ENCODE peak calls at places on chromosomes 11 and 22, in nine cellular contexts. One of them, this sample, is unnamed.

GRCh38 chr11:70527429-70528045 is 129.2 kb downstream of the CTTN start:
- DNase-seq in heart right ventricle: no peak
- DNase-seq in psoas muscle: no peak
- DNase-seq in colonic mucosa: no peak
- DNase-seq in GM23338: no peak
- DNase-seq in coronary artery: no peak
- DNase-seq in tibial nerve: no peak
- DNase-seq in astrocyte of the cerebellum: no peak
- DNase-seq in fibroblast of pulmonary artery: no peak
- DNase-seq in this sample: no peak

GRCh38 chr22:25402501-25403283 is 161.8 kb upstream of the GRK3 start:
- DNase-seq in colonic mucosa: peak
- DNase-seq in GM23338: no peak
- DNase-seq in tibial nerve: no peak
- DNase-seq in psoas muscle: no peak
- DNase-seq in coronary artery: no peak
- DNase-seq in fibroblast of pulmonary artery: peak
- DNase-seq in astrocyte of the cerebellum: peak
- DNase-seq in heart right ventricle: peak
- DNase-seq in this sample: no peak

GRCh38 chr11:71329165-71329510 is 76.8 kb upstream of the SHANK2 start:
- DNase-seq in psoas muscle: no peak
- DNase-seq in fibroblast of pulmonary artery: no peak
- DNase-seq in colonic mucosa: no peak
- DNase-seq in GM23338: no peak
- DNase-seq in tibial nerve: no peak
- DNase-seq in coronary artery: no peak
- DNase-seq in astrocyte of the cerebellum: no peak
- DNase-seq in heart right ventricle: no peak
- DNase-seq in this sample: no peak

GRCh38 chr11:19628018-19628417 is 84.6 kb upstream of the NAV2 start:
- DNase-seq in fibroblast of pulmonary artery: peak
- DNase-seq in colonic mucosa: no peak
- DNase-seq in astrocyte of the cerebellum: no peak
- DNase-seq in coronary artery: peak
- DNase-seq in tibial nerve: peak
- DNase-seq in GM23338: no peak
- DNase-seq in heart right ventricle: peak
- DNase-seq in psoas muscle: peak
- DNase-seq in this sample: no peak

GRCh38 chr22:22414266-22414665 is 94.3 kb downstream of the ZNF280B start:
- DNase-seq in psoas muscle: no peak
- DNase-seq in astrocyte of the cerebellum: no peak
- DNase-seq in tibial nerve: no peak
- DNase-seq in fibroblast of pulmonary artery: no peak
- DNase-seq in GM23338: no peak
- DNase-seq in coronary artery: no peak
- DNase-seq in colonic mucosa: no peak
- DNase-seq in heart right ventricle: no peak
- DNase-seq in this sample: no peak

GRCh38 chr22:27204817-27205216 is 547.4 kb downstream of the MIAT start:
- DNase-seq in fibroblast of pulmonary artery: no peak
- DNase-seq in colonic mucosa: no peak
- DNase-seq in astrocyte of the cerebellum: no peak
- DNase-seq in tibial nerve: no peak
- DNase-seq in psoas muscle: no peak
- DNase-seq in coronary artery: peak
- DNase-seq in GM23338: no peak
- DNase-seq in heart right ventricle: no peak
- DNase-seq in this sample: no peak

GRCh38 chr11:61481806-61482205 is 26.7 kb upstream of the LRRC10B start:
- DNase-seq in colonic mucosa: no peak
- DNase-seq in GM23338: no peak
- DNase-seq in heart right ventricle: no peak
- DNase-seq in psoas muscle: no peak
- DNase-seq in fibroblast of pulmonary artery: no peak
- DNase-seq in astrocyte of the cerebellum: no peak
- DNase-seq in tibial nerve: no peak
- DNase-seq in coronary artery: no peak
- DNase-seq in this sample: no peak

GRCh38 chr22:50540352-50540751 is 5.3 kb upstream of the KLHDC7B start:
- DNase-seq in coronary artery: no peak
- DNase-seq in colonic mucosa: no peak
- DNase-seq in psoas muscle: no peak
- DNase-seq in tibial nerve: no peak
- DNase-seq in GM23338: no peak
- DNase-seq in astrocyte of the cerebellum: no peak
- DNase-seq in heart right ventricle: no peak
- DNase-seq in fibroblast of pulmonary artery: no peak
- DNase-seq in this sample: no peak

GRCh38 chr11:113397212-113397611 is 9.6 kb downstream of the ANKK1 start:
- DNase-seq in colonic mucosa: no peak
- DNase-seq in astrocyte of the cerebellum: no peak
- DNase-seq in fibroblast of pulmonary artery: no peak
- DNase-seq in heart right ventricle: no peak
- DNase-seq in coronary artery: peak
- DNase-seq in psoas muscle: no peak
- DNase-seq in tibial nerve: no peak
- DNase-seq in GM23338: no peak
- DNase-seq in this sample: no peak

GRCh38 chr11:123235117-123235686 is 40.2 kb upstream of the CLMP start:
- DNase-seq in psoas muscle: peak
- DNase-seq in fibroblast of pulmonary artery: peak
- DNase-seq in GM23338: peak
- DNase-seq in colonic mucosa: peak
- DNase-seq in astrocyte of the cerebellum: no peak
- DNase-seq in heart right ventricle: peak
- DNase-seq in coronary artery: no peak
- DNase-seq in tibial nerve: peak
- DNase-seq in this sample: peak

GRCh38 chr22:19751497-19752245 is 8.9 kb upstream of the TBX1 start:
- DNase-seq in astrocyte of the cerebellum: no peak
- DNase-seq in colonic mucosa: no peak
- DNase-seq in heart right ventricle: no peak
- DNase-seq in coronary artery: no peak
- DNase-seq in psoas muscle: no peak
- DNase-seq in GM23338: no peak
- DNase-seq in tibial nerve: no peak
- DNase-seq in fibroblast of pulmonary artery: no peak
- DNase-seq in this sample: no peak

GRCh38 chr22:19754701-19755144 is 5.9 kb upstream of the TBX1 start:
- DNase-seq in colonic mucosa: no peak
- DNase-seq in psoas muscle: no peak
- DNase-seq in tibial nerve: no peak
- DNase-seq in coronary artery: no peak
- DNase-seq in astrocyte of the cerebellum: no peak
- DNase-seq in fibroblast of pulmonary artery: no peak
- DNase-seq in heart right ventricle: no peak
- DNase-seq in GM23338: no peak
- DNase-seq in this sample: no peak

GRCh38 chr22:19755145-19755710 is 5.3 kb upstream of the TBX1 start:
- DNase-seq in heart right ventricle: no peak
- DNase-seq in tibial nerve: no peak
- DNase-seq in psoas muscle: no peak
- DNase-seq in fibroblast of pulmonary artery: no peak
- DNase-seq in GM23338: peak
- DNase-seq in astrocyte of the cerebellum: no peak
- DNase-seq in colonic mucosa: no peak
- DNase-seq in coronary artery: no peak
- DNase-seq in this sample: no peak

GRCh38 chr22:19753996-19754700 is 6.4 kb upstream of the TBX1 start:
- DNase-seq in fibroblast of pulmonary artery: no peak
- DNase-seq in colonic mucosa: no peak
- DNase-seq in heart right ventricle: no peak
- DNase-seq in GM23338: no peak
- DNase-seq in tibial nerve: no peak
- DNase-seq in psoas muscle: no peak
- DNase-seq in astrocyte of the cerebellum: no peak
- DNase-seq in coronary artery: no peak
- DNase-seq in this sample: no peak

GRCh38 chr22:19753090-19753842 is 7.3 kb upstream of the TBX1 start:
- DNase-seq in fibroblast of pulmonary artery: no peak
- DNase-seq in heart right ventricle: no peak
- DNase-seq in GM23338: peak
- DNase-seq in colonic mucosa: no peak
- DNase-seq in tibial nerve: no peak
- DNase-seq in psoas muscle: no peak
- DNase-seq in coronary artery: no peak
- DNase-seq in astrocyte of the cerebellum: no peak
- DNase-seq in this sample: no peak
- TF ChIP-seq CTCF in fibroblast of pulmonary artery: no peak
- TF ChIP-seq CTCF in heart right ventricle: no peak
- TF ChIP-seq CTCF in GM23338: peak
- TF ChIP-seq CTCF in colonic mucosa: no peak
- TF ChIP-seq CTCF in tibial nerve: no peak
- TF ChIP-seq CTCF in psoas muscle: no peak
- TF ChIP-seq CTCF in coronary artery: no peak
- TF ChIP-seq CTCF in astrocyte of the cerebellum: no peak
- TF ChIP-seq CTCF in this sample: peak

DNA sequence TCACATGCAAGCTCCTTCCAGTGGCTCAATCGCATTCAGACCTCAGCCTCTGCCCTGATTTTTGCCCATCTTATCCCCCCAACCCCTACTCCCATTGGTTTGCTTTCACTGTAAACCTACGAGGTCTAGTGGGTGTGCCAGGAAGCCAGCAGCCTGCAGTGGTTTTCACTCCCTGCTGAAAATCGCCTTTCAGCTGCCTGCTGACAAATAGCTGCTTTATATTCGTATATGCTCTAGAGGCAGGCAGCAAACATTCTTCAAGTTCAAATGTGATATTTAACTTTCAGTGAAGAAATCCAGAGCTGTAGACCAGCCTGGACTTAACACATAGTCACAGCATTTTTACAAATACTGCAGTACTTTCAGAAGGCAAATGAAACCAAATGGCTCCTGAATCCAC is 92.8 kb upstream of the APOA1 start:
- DNase-seq in colonic mucosa: peak
- DNase-seq in coronary artery: no peak
- DNase-seq in fibroblast of pulmonary artery: peak
- DNase-seq in GM23338: peak
- DNase-seq in heart right ventricle: peak
- DNase-seq in psoas muscle: no peak
- DNase-seq in astrocyte of the cerebellum: peak
- DNase-seq in tibial nerve: no peak
- DNase-seq in this sample: peak
- H3K4me3 ChIP-seq in colonic mucosa: no peak
- H3K4me3 ChIP-seq in coronary artery: peak
- H3K4me3 ChIP-seq in fibroblast of pulmonary artery: peak
- H3K4me3 ChIP-seq in GM23338: no peak
- H3K4me3 ChIP-seq in heart right ventricle: no peak
- H3K4me3 ChIP-seq in psoas muscle: peak
- H3K4me3 ChIP-seq in astrocyte of the cerebellum: no peak
- H3K4me3 ChIP-seq in tibial nerve: no peak
- H3K4me3 ChIP-seq in this sample: no peak

GRCh38 chr11:12110714-12111481 is 508 bp downstream of the MICAL2 start:
- DNase-seq in heart right ventricle: peak
- DNase-seq in tibial nerve: no peak
- DNase-seq in coronary artery: peak
- DNase-seq in fibroblast of pulmonary artery: no peak
- DNase-seq in colonic mucosa: peak
- DNase-seq in GM23338: peak
- DNase-seq in astrocyte of the cerebellum: no peak
- DNase-seq in psoas muscle: peak
- DNase-seq in this sample: peak
- TF ChIP-seq CTCF in heart right ventricle: no peak
- TF ChIP-seq CTCF in tibial nerve: no peak
- TF ChIP-seq CTCF in coronary artery: no peak
- TF ChIP-seq CTCF in fibroblast of pulmonary artery: no peak
- TF ChIP-seq CTCF in colonic mucosa: no peak
- TF ChIP-seq CTCF in GM23338: no peak
- TF ChIP-seq CTCF in astrocyte of the cerebellum: no peak
- TF ChIP-seq CTCF in psoas muscle: no peak
- TF ChIP-seq CTCF in this sample: no peak

GRCh38 chr11:57427692-57428082 is 766 bp upstream of the SLC43A3 start:
- DNase-seq in colonic mucosa: peak
- DNase-seq in heart right ventricle: peak
- DNase-seq in fibroblast of pulmonary artery: peak
- DNase-seq in astrocyte of the cerebellum: peak
- DNase-seq in coronary artery: peak
- DNase-seq in psoas muscle: peak
- DNase-seq in tibial nerve: peak
- DNase-seq in GM23338: no peak
- DNase-seq in this sample: no peak
- H3K4me3 ChIP-seq in colonic mucosa: no peak
- H3K4me3 ChIP-seq in heart right ventricle: no peak
- H3K4me3 ChIP-seq in fibroblast of pulmonary artery: no peak
- H3K4me3 ChIP-seq in astrocyte of the cerebellum: no peak
- H3K4me3 ChIP-seq in coronary artery: peak
- H3K4me3 ChIP-seq in psoas muscle: peak
- H3K4me3 ChIP-seq in tibial nerve: no peak
- H3K4me3 ChIP-seq in GM23338: no peak
- H3K4me3 ChIP-seq in this sample: no peak

GRCh38 chr11:86408845-86409244 is 34.2 kb downstream of the CCDC81 start:
- DNase-seq in tibial nerve: no peak
- DNase-seq in fibroblast of pulmonary artery: peak
- DNase-seq in GM23338: no peak
- DNase-seq in coronary artery: no peak
- DNase-seq in psoas muscle: no peak
- DNase-seq in colonic mucosa: no peak
- DNase-seq in heart right ventricle: no peak
- DNase-seq in astrocyte of the cerebellum: no peak
- DNase-seq in this sample: no peak
- TF ChIP-seq CTCF in tibial nerve: no peak
- TF ChIP-seq CTCF in fibroblast of pulmonary artery: peak
- TF ChIP-seq CTCF in GM23338: peak
- TF ChIP-seq CTCF in coronary artery: no peak
- TF ChIP-seq CTCF in psoas muscle: no peak
- TF ChIP-seq CTCF in colonic mucosa: no peak
- TF ChIP-seq CTCF in heart right ventricle: no peak
- TF ChIP-seq CTCF in astrocyte of the cerebellum: peak
- TF ChIP-seq CTCF in this sample: no peak

GRCh38 chr22:38201371-38201717 is 450 bp upstream of the MAFF start:
- DNase-seq in coronary artery: no peak
- DNase-seq in tibial nerve: no peak
- DNase-seq in astrocyte of the cerebellum: no peak
- DNase-seq in colonic mucosa: no peak
- DNase-seq in psoas muscle: no peak
- DNase-seq in GM23338: no peak
- DNase-seq in heart right ventricle: no peak
- DNase-seq in fibroblast of pulmonary artery: no peak
- DNase-seq in this sample: no peak
- H3K4me3 ChIP-seq in coronary artery: peak
- H3K4me3 ChIP-seq in tibial nerve: peak
- H3K4me3 ChIP-seq in astrocyte of the cerebellum: peak
- H3K4me3 ChIP-seq in colonic mucosa: peak
- H3K4me3 ChIP-seq in psoas muscle: peak
- H3K4me3 ChIP-seq in GM23338: peak
- H3K4me3 ChIP-seq in heart right ventricle: peak
- H3K4me3 ChIP-seq in fibroblast of pulmonary artery: peak
- H3K4me3 ChIP-seq in this sample: no peak

DNA sequence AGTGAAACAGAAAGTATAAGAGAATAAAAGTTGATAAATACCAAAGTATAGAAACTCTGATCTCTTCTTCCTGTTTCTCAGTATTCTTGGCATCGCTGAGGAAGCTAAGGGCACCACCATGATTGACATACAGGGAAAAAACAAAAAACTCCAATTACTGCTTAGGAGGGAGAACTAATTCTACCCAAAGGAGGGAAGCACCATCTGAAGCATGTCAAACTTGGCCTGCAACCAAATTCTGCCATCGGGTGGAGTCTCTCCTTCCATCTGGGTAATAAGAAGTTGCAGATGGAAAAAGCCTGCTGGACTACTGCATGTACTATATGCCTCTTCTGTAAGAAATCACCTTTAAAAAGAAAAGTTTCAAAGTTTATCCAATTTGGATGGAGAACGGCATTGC is 30.5 kb upstream of the PPP2R1B start:
- DNase-seq in coronary artery: no peak
- DNase-seq in tibial nerve: no peak
- DNase-seq in fibroblast of pulmonary artery: no peak
- DNase-seq in colonic mucosa: peak
- DNase-seq in astrocyte of the cerebellum: no peak
- DNase-seq in psoas muscle: no peak
- DNase-seq in GM23338: no peak
- DNase-seq in heart right ventricle: no peak
- DNase-seq in this sample: no peak
- TF ChIP-seq CTCF in coronary artery: no peak
- TF ChIP-seq CTCF in tibial nerve: no peak
- TF ChIP-seq CTCF in fibroblast of pulmonary artery: no peak
- TF ChIP-seq CTCF in colonic mucosa: no peak
- TF ChIP-seq CTCF in astrocyte of the cerebellum: no peak
- TF ChIP-seq CTCF in psoas muscle: no peak
- TF ChIP-seq CTCF in GM23338: no peak
- TF ChIP-seq CTCF in heart right ventricle: no peak
- TF ChIP-seq CTCF in this sample: no peak

This sample was measured in NB4.